ENCODE peak calls at places on chromosomes 4 and X, in ten cellular contexts. A is A172; R is transverse colon; Q is activated CD4-positive, alpha-beta T cell treated with anti-CD3 and anti-CD28 coated beads, Interleukin-2, amount 10 ng/mL, durations not matched to agents 7 days and 5 days; G is NCI-H2029; J is T-helper 2 cell; U is ovary; W is iPS-NIHi11; Y is HFF-Myc; B is naive B cell. F is an unnamed sample.

GRCh38 chr4:159227378-159227777 is 124.5 kb downstream of the RAPGEF2 start:
- DNase-seq in R (no peak), U (no peak), Q (no peak), J (peak), W (no peak), B (no peak), A (peak), G (no peak), Y (no peak), F (no peak)

GRCh38 chrX:41779058-41779564 is 55.1 kb downstream of the GPR82 start:
- DNase-seq in G (no peak), J (no peak), Y (peak), W (no peak), R (no peak), Q (no peak), B (no peak), A (peak), U (no peak), F (no peak)

GRCh38 chr4:15963001-15963451 is at the start of gene FGFBP2:
- DNase-seq in J (peak), W (peak), A (peak), G (peak), U (no peak), Y (peak), Q (peak), R (peak), B (peak), F (peak)

GRCh38 chrX:420496-421223 is 34.0 kb upstream of the PPP2R3B start:
- DNase-seq in G (no peak), R (no peak), Y (no peak), A (no peak), W (no peak), B (no peak), J (no peak), Q (no peak), U (no peak), F (no peak)

GRCh38 chr4:153110739-153111138 is 93.5 kb upstream of the TRIM2 start:
- DNase-seq in G (no peak), W (no peak), A (no peak), R (no peak), Q (no peak), U (no peak), J (no peak), Y (no peak), B (no peak), F (no peak)

GRCh38 chr4:159946983-159947645 is 844.2 kb downstream of the RAPGEF2 start:
- DNase-seq in G (peak), J (peak), W (peak), Y (peak), U (no peak), A (peak), Q (no peak), B (no peak), R (no peak), F (no peak)

GRCh38 chr4:101282076-101282844 is 65.1 kb downstream of the PPP3CA start:
- DNase-seq in J (no peak), R (no peak), A (no peak), U (no peak), Y (no peak), Q (peak), B (no peak), G (no peak), W (peak), F (no peak)

GRCh38 chrX:39508300-39508692 is 589.5 kb downstream of the BCOR start:
- DNase-seq in Y (no peak), R (no peak), A (no peak), B (no peak), U (no peak), J (peak), W (no peak), Q (no peak), G (no peak), F (no peak)

GRCh38 chr4:185729300-185729912 is 82.6 kb downstream of the SORBS2 start:
- DNase-seq in B (no peak), U (no peak), J (no peak), R (no peak), A (no peak), Y (no peak), G (no peak), Q (no peak), W (no peak), F (no peak)

GRCh38 chrX:103376979-103377324 is 614 bp downstream of the BEX3 start:
- DNase-seq in J (peak), Y (no peak), Q (no peak), A (no peak), B (no peak), R (no peak), W (peak), U (no peak), G (peak), F (peak)

GRCh38 chr4:174256277-174256713 is 27.2 kb downstream of the FBXO8 start:
- DNase-seq in U (no peak), Y (no peak), A (peak), W (no peak), B (no peak), G (no peak), R (no peak), Q (no peak), J (no peak), F (no peak)

GRCh38 chr4:2366252-2367192 is 51.9 kb downstream of the ZFYVE28 start:
- DNase-seq in W (no peak), J (no peak), G (no peak), R (no peak), Q (no peak), B (no peak), U (peak), Y (no peak), A (no peak), F (no peak)